ENCODE peak calls at places on chromosomes 7 and 10, in six cellular contexts. R, O, B, U, A and I are unnamed samples.

GRCh38 chr10:130231211-130231850 is 95.1 kb downstream of the GLRX3 start:
- DNase-seq in U (no peak), B (no peak), A (no peak), O (no peak), R (no peak), I (no peak)

GRCh38 chr7:149707448-149707886 is 65.9 kb downstream of the ZNF467 start:
- DNase-seq in O (no peak), B (no peak), U (no peak), R (no peak), A (no peak), I (no peak)

GRCh38 chr10:13831711-13832110 is 244.9 kb downstream of the PRPF18 start:
- DNase-seq in O (peak), R (no peak), U (no peak), A (no peak), B (peak), I (no peak)

GRCh38 chr7:2330506-2330905 is 16.3 kb upstream of the SNX8 start:
- DNase-seq in O (no peak), R (no peak), B (no peak), U (no peak), A (no peak), I (no peak)

GRCh38 chr10:28532223-28532508 is 752 bp upstream of the WAC start:
- DNase-seq in B (no peak), O (peak), A (no peak), R (no peak), U (no peak), I (no peak)

GRCh38 chr10:13787015-13787421 is 200.3 kb downstream of the PRPF18 start:
- DNase-seq in U (no peak), R (no peak), B (peak), O (peak), A (no peak), I (peak)

GRCh38 chr7:132145466-132145865 is 430.8 kb downstream of the PLXNA4 start:
- DNase-seq in B (no peak), R (no peak), A (no peak), U (no peak), O (no peak), I (no peak)

GRCh38 chr7:87933953-87934698 is at the start of gene ADAM22:
- DNase-seq in A (no peak), B (peak), O (peak), R (peak), U (peak), I (peak)

GRCh38 chr10:2908851-2909630 is 158.3 kb upstream of the PFKP start:
- DNase-seq in O (no peak), U (no peak), A (no peak), B (no peak), R (no peak), I (no peak)

GRCh38 chr10:84846646-84847045 is 518.3 kb downstream of the CCSER2 start:
- DNase-seq in R (no peak), B (no peak), A (no peak), O (no peak), U (no peak), I (no peak)

GRCh38 chr10:101559596-101560292 is 28.3 kb downstream of the POLL start:
- DNase-seq in B (no peak), O (no peak), R (peak), A (no peak), U (peak), I (no peak)

GRCh38 chr7:116500071-116500853 is 724 bp downstream of the CAV2 start:
- DNase-seq in A (peak), O (no peak), U (peak), B (no peak), R (no peak), I (no peak)

GRCh38 chr7:2717293-2717904 is 29.4 kb downstream of the AMZ1 start:
- DNase-seq in U (peak), O (peak), A (peak), B (no peak), R (no peak), I (no peak)

GRCh38 chr7:87870471-87870870 is 5.7 kb downstream of the SLC25A40 start:
- DNase-seq in B (no peak), O (no peak), U (no peak), R (no peak), A (no peak), I (no peak)

GRCh38 chr7:13903997-13904396 is 85.5 kb downstream of the ETV1 start:
- DNase-seq in O (no peak), A (no peak), U (no peak), B (no peak), R (no peak), I (no peak)

GRCh38 chr7:16318989-16319915 is 102.1 kb downstream of the CRPPA start:
- DNase-seq in A (no peak), R (no peak), U (no peak), B (no peak), O (no peak), I (no peak)

GRCh38 chr7:105399043-105399725 is 10.5 kb upstream of the SRPK2 start:
- DNase-seq in B (no peak), O (no peak), U (peak), R (no peak), A (no peak), I (no peak)

GRCh38 chr10:123027861-123028260 is 19.1 kb downstream of the ACADSB start:
- DNase-seq in A (no peak), U (no peak), R (no peak), O (no peak), B (no peak), I (no peak)

GRCh38 chr10:130461631-130462030 is 325.4 kb downstream of the GLRX3 start:
- DNase-seq in B (no peak), A (no peak), O (no peak), R (peak), U (no peak), I (no peak)

GRCh38 chr10:103852189-103852711 is 3.1 kb downstream of the SH3PXD2A start:
- DNase-seq in O (no peak), B (no peak), U (no peak), R (no peak), A (no peak), I (no peak)

GRCh38 chr10:43317422-43317821 is 50.6 kb upstream of the RASGEF1A start:
- DNase-seq in U (no peak), A (no peak), B (no peak), O (no peak), R (no peak), I (no peak)
- TF ChIP-seq TAF1 in U (no peak), A (no peak), B (no peak), O (no peak), R (no peak), I (no peak)

GRCh38 chr7:151707757-151708156 is 169.2 kb downstream of the PRKAG2 start:
- DNase-seq in U (no peak), B (no peak), A (peak), R (no peak), O (no peak), I (no peak)

GRCh38 chr7:151708610-151709009 is 168.3 kb downstream of the PRKAG2 start:
- DNase-seq in A (no peak), O (no peak), U (no peak), B (no peak), R (no peak), I (no peak)

GRCh38 chr7:151710121-151710640 is 166.7 kb downstream of the PRKAG2 start:
- DNase-seq in B (no peak), A (no peak), R (no peak), U (no peak), O (no peak), I (no peak)

GRCh38 chr7:151710646-151711434 is 166.1 kb downstream of the PRKAG2 start:
- DNase-seq in O (no peak), A (no peak), B (no peak), U (no peak), R (no peak), I (no peak)

GRCh38 chr7:151709141-151710038 is 167.5 kb downstream of the PRKAG2 start:
- DNase-seq in R (no peak), B (no peak), U (no peak), A (no peak), O (no peak), I (no peak)
- TF ChIP-seq POLR2AphosphoS5 in R (no peak), B (no peak), U (no peak), A (no peak), O (no peak), I (no peak)

GRCh38 chr10:44862917-44863316 is 48.2 kb upstream of the TMEM72 start:
- DNase-seq in B (no peak), U (no peak), R (peak), O (no peak), A (no peak), I (no peak)

GRCh38 chr10:44864637-44865288 is 46.4 kb upstream of the TMEM72 start:
- DNase-seq in R (peak), A (peak), B (peak), U (peak), O (peak), I (peak)

GRCh38 chr10:44863344-44864041 is 47.6 kb upstream of the TMEM72 start:
- DNase-seq in R (peak), U (no peak), B (no peak), O (no peak), A (no peak), I (no peak)

GRCh38 chr10:44865289-44865671 is 45.9 kb upstream of the TMEM72 start:
- DNase-seq in B (no peak), U (no peak), O (no peak), A (no peak), R (peak), I (no peak)

GRCh38 chr10:44864042-44864436 is 47.1 kb upstream of the TMEM72 start:
- DNase-seq in R (peak), B (no peak), U (no peak), O (no peak), A (no peak), I (no peak)
- TF ChIP-seq TAF1 in R (no peak), B (no peak), U (no peak), O (no peak), A (no peak), I (no peak)

DNA sequence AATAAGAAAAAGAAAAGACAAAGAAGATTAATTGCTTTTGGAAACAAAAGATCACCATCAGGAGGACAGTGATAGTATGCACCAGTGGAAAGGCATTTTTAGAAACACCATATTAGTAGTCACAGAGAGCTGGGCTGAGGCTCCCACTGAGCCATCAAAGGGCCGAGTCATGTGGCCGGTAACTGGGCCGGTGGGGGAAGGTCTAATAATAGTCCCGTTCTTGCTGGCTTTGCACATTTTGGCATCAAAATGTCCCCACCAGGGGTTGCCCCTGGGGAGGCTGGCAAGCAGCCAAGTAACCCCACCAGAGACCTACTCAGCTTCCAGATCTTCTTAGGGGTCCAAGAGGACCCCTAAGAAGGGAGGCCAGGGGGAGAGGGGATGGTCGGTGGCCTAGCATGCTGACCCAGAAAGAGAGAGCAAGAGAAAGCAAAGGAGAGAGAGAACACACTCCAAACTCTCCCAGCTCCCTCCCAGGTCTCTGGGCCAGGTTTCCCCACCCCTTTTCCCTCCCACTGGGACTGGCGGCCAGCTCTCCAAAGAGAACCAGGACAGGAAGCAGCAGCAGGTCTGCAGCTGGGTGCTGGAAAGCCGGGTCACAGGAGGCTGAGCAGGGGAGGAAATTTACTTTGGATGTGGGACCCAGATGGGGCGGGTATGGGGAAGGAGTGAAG is 70.2 kb upstream of the FGFR2 start:
- DNase-seq in U (peak), A (no peak), R (peak), B (no peak), O (no peak), I (no peak)
- TF ChIP-seq POLR2AphosphoS5 in U (no peak), A (no peak), R (no peak), B (no peak), O (no peak), I (no peak)

GRCh38 chr7:22934473-22935065 is 79.4 kb downstream of the HYCC1 start:
- DNase-seq in R (no peak), A (no peak), O (no peak), U (no peak), B (no peak), I (no peak)
- TF ChIP-seq TAF1 in R (no peak), A (no peak), O (no peak), U (no peak), B (no peak), I (no peak)

DNA sequence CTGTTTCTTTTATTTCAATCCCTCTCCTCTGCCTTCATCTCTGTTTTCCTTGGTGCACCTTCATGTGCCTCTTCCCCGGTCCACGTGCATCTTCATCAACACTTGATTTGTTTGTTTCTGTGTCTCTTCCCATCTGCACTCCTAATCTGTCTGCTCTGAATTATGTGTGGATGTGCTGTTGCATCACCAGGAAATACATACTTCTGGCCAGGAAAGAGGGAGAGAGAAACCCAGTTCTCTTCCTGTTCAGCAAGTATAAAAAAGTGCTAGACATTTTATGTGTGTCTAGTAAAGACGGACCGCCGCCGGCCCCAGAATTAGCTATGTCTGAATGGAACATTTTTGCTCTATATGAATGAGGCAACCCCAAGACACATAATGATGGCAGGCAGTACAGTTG is 93.8 kb downstream of the CALD1 start:
- DNase-seq in U (no peak), B (no peak), O (no peak), R (no peak), A (no peak), I (no peak)
- TF ChIP-seq POLR2AphosphoS5 in U (no peak), B (no peak), O (no peak), R (no peak), A (no peak), I (no peak)

DNA sequence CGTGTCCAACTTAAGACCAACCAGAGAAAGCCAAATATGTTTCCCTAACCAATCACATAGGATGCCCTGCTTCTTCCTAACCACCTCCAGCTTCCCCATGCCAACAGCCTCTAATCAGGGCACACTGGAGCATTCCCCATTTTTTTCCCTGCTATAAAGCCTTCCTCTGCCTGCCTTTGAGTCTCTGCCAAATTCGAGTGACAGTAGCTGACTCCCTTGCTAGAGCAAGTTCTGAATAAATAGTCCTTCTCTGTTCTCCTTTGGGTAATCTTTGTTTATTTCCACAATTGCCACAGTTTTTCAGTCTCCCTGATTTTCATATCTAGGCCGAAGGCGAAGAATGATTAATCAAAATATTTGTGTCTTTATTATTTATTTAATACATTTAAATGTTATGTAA is 96.7 kb downstream of the ANLN start:
- DNase-seq in O (no peak), B (no peak), R (no peak), A (no peak), U (no peak), I (no peak)
- TF ChIP-seq TAF1 in O (no peak), B (no peak), R (no peak), A (no peak), U (no peak), I (no peak)

GRCh38 chr10:88198023-88198422 is 334.6 kb downstream of the PTEN start:
- DNase-seq in B (no peak), A (no peak), O (no peak), U (no peak), R (no peak), I (no peak)
- TF ChIP-seq POLR2AphosphoS5 in B (no peak), A (no peak), O (no peak), U (no peak), R (no peak), I (no peak)